ENCODE peak calls at places on chromosomes 7 and 10, in seven cellular contexts. R, K, O, E, U, S and G are unnamed samples.

GRCh38 chr10:14658331-14659122 is 116.2 kb downstream of the FAM107B start:
- DNase-seq in K (no peak), S (peak), R (no peak), E (no peak), O (no peak), U (peak), G (no peak)

GRCh38 chr7:25359471-25360059 is 131.3 kb upstream of the NPVF start:
- DNase-seq in U (no peak), E (no peak), O (no peak), S (no peak), K (no peak), R (no peak), G (no peak)

GRCh38 chr7:67564978-67565377 is 568.3 kb downstream of the TYW1 start:
- DNase-seq in U (no peak), K (no peak), O (no peak), R (no peak), E (no peak), S (no peak), G (no peak)

GRCh38 chr7:155337946-155338631 is 40.4 kb downstream of the INSIG1 start:
- DNase-seq in R (no peak), E (no peak), O (no peak), K (no peak), S (no peak), U (no peak), G (no peak)

GRCh38 chr7:43921423-43921822 is 4.8 kb upstream of the UBE2D4 start:
- DNase-seq in O (no peak), K (no peak), E (no peak), R (no peak), U (no peak), S (no peak), G (no peak)

GRCh38 chr7:67918158-67918557 is 921.5 kb downstream of the TYW1 start:
- DNase-seq in E (no peak), U (no peak), K (no peak), O (no peak), R (no peak), S (peak), G (no peak)

GRCh38 chr7:30163231-30163894 is 28.6 kb downstream of the MTURN start:
- DNase-seq in R (no peak), S (peak), O (no peak), K (no peak), U (no peak), E (no peak), G (peak)

GRCh38 chr10:21526952-21527633 is 1.6 kb upstream of the SKIDA1 start:
- DNase-seq in S (peak), K (peak), R (peak), E (no peak), U (peak), O (peak), G (peak)

GRCh38 chr10:22670796-22671195 is 43.6 kb downstream of the PIP4K2A start:
- DNase-seq in U (peak), R (no peak), K (no peak), E (no peak), S (no peak), O (no peak), G (no peak)

GRCh38 chr10:113049881-113050280 is 99.8 kb downstream of the TCF7L2 start:
- DNase-seq in U (no peak), S (no peak), R (no peak), O (no peak), K (no peak), E (no peak), G (no peak)

GRCh38 chr10:14556285-14556956 is 218.3 kb downstream of the FAM107B start:
- DNase-seq in U (no peak), O (no peak), R (no peak), S (peak), E (no peak), K (peak), G (no peak)

GRCh38 chr7:94941844-94942632 is 34.6 kb downstream of the PPP1R9A start:
- DNase-seq in O (no peak), U (no peak), K (no peak), S (no peak), E (no peak), R (no peak), G (no peak)

GRCh38 chr10:3764626-3765375 is 20.2 kb downstream of the KLF6 start:
- DNase-seq in R (no peak), U (no peak), S (peak), K (peak), E (no peak), O (no peak), G (no peak)

GRCh38 chr7:40239755-40240303 is 105.0 kb downstream of the SUGCT start:
- DNase-seq in R (no peak), S (no peak), E (no peak), K (no peak), O (no peak), U (no peak), G (no peak)

GRCh38 chr7:43637114-43637806 is 54.4 kb downstream of the STK17A start:
- DNase-seq in O (no peak), S (peak), R (no peak), E (no peak), U (no peak), K (peak), G (no peak)

GRCh38 chr7:48441848-48442492 is 270.7 kb downstream of the ABCA13 start:
- DNase-seq in U (no peak), R (no peak), S (no peak), K (no peak), E (no peak), O (no peak), G (no peak)

GRCh38 chr7:1533569-1534329 is 3.2 kb downstream of the MAFK start:
- DNase-seq in E (no peak), R (peak), O (peak), S (peak), K (no peak), U (peak), G (no peak)

GRCh38 chr10:126247454-126247975 is 140.8 kb downstream of the ADAM12 start:
- DNase-seq in U (peak), O (peak), K (no peak), S (no peak), E (no peak), R (peak), G (peak)

GRCh38 chr10:115093286-115093775 is at the start of gene ATRNL1:
- DNase-seq in E (no peak), S (peak), U (peak), K (peak), R (peak), O (no peak), G (peak)

GRCh38 chr7:150829426-150829825 is 22.9 kb upstream of the AOC1 start:
- DNase-seq in O (no peak), S (no peak), R (no peak), E (no peak), U (no peak), K (no peak), G (no peak)

GRCh38 chr7:135684134-135684533 is 21.8 kb downstream of the STMP1 start:
- DNase-seq in O (no peak), R (no peak), U (peak), E (no peak), S (no peak), K (no peak), G (no peak)

GRCh38 chr7:50382455-50382854 is 67.7 kb downstream of the FIGNL1 start:
- DNase-seq in E (no peak), K (no peak), R (no peak), O (no peak), U (no peak), S (no peak), G (no peak)